ENCODE peak calls at places on chromosomes 2 and 18, in six cellular contexts. Q is small intestine, K is adrenal gland, M is right cardiac atrium, E is transverse colon, F is PC-9. A is an unnamed sample. For H3K4me1, the result is how much of the 10 kb centered on the place peaks cover.

GRCh38 chr2:52686935-52687334 is 1080.7 kb upstream of the CHAC2 start:
- DNase-seq in Q (no peak), K (no peak), M (no peak), E (no peak), F (no peak), A (no peak)

GRCh38 chr2:135796606-135797005 is 40.4 kb downstream of the LCT start:
- DNase-seq in Q (peak), K (no peak), M (no peak), E (no peak), F (no peak), A (no peak)

GRCh38 chr2:240820014-240820606 is at the start of gene KIF1A:
- DNase-seq in Q (no peak), K (no peak), M (no peak), E (no peak), F (no peak), A (no peak)

GRCh38 chr18:31241900-31242409 is 76.0 kb upstream of the DSG1 start:
- DNase-seq in Q (peak), K (no peak), M (no peak), E (peak), F (peak), A (no peak)

GRCh38 chr2:85506768-85507181 is 32.2 kb upstream of the MAT2A start:
- DNase-seq in Q (no peak), K (no peak), M (no peak), E (no peak), F (no peak), A (no peak)

GRCh38 chr2:233409286-233409991 is 55.1 kb downstream of the DGKD start:
- DNase-seq in Q (peak), K (no peak), M (peak), E (peak), F (no peak), A (no peak)

GRCh38 chr2:31255911-31256571 is 22.1 kb downstream of the EHD3 start:
- DNase-seq in Q (peak), K (no peak), M (no peak), E (no peak), F (no peak), A (no peak)

GRCh38 chr2:240871071-240871958 is 2.7 kb downstream of the AGXT start:
- DNase-seq in Q (no peak), K (no peak), M (no peak), E (no peak), F (no peak), A (peak)

GRCh38 chr2:36618381-36618780 is 20.4 kb upstream of the FEZ2 start:
- DNase-seq in Q (peak), K (no peak), M (no peak), E (no peak), F (peak), A (no peak)

GRCh38 chr2:119694994-119695521 is 16.1 kb downstream of the TMEM177 start:
- DNase-seq in Q (no peak), K (no peak), M (no peak), E (no peak), F (no peak), A (no peak)

GRCh38 chr18:46098616-46098933 is 479 bp upstream of the ATP5F1A start:
- DNase-seq in Q (no peak), K (no peak), M (no peak), E (no peak), F (no peak), A (no peak)

GRCh38 chr18:78737006-78737915 is 242.4 kb upstream of the SALL3 start:
- DNase-seq in Q (no peak), K (no peak), M (no peak), E (no peak), F (no peak), A (no peak)

DNA sequence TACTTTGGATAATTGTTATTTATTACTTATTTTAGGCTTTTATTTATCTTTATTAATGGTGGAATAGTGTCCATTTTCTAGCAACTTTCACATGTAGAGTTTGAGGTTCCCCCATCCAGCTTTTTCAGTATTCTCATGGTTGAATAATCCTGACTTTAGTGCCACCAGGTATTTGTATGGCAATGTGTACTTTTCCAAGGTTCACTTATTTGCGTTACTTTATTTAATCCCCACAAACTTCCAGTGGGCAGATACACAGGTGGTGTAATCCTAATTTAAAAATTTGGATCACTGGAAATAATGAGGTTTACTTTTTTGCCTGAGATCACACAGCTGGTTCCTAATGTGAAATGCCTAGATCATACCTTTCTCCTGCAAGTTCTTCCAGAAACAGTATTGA is 30.5 kb downstream of the NAB1 start:
- DNase-seq in Q (no peak), K (no peak), M (no peak), E (no peak), F (no peak), A (no peak)
- H3K4me1 ChIP-seq in Q (under half), K (under half), M (under half), E (under half), F (under half), A (under half)

GRCh38 chr2:47079515-47080412 is 75.3 kb downstream of the STPG4 start:
- DNase-seq in Q (peak), K (peak), M (no peak), E (peak), F (no peak), A (peak)
- H3K4me3 ChIP-seq in Q (no peak), K (no peak), M (no peak), E (no peak), F (no peak), A (no peak)

DNA sequence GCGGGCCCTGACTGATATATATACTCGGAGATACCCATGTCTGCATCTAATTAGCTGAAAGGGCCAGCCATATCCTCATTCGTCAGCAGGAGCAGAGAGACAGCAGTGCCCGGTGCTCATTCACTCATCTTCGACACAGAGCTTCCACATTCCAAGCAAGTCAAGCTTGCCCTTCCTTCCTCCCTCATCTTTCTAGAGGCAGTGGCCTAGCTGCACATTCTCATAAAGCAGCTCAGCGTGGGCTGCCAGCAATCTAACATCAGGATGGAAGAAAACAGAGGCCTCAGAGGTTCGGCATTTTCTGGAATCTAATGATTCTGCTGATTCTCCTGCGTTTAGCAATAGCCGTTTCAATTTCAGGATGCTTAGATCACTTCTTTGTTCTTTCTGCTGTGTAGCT is 68.8 kb downstream of the CLHC1 start:
- DNase-seq in Q (no peak), K (no peak), M (no peak), E (no peak), F (no peak), A (no peak)
- H3K4me1 ChIP-seq in Q (under half), K (under half), M (under half), E (under half), F (half or more), A (half or more)

GRCh38 chr2:152395132-152396024 is 60.4 kb downstream of the FMNL2 start:
- DNase-seq in Q (no peak), K (no peak), M (no peak), E (no peak), F (no peak), A (no peak)
- H3K4me3 ChIP-seq in Q (no peak), K (peak), M (peak), E (no peak), F (no peak), A (peak)

GRCh38 chr18:49648811-49649210 is 87.0 kb downstream of the LIPG start:
- DNase-seq in Q (no peak), K (no peak), M (no peak), E (no peak), F (no peak), A (no peak)

GRCh38 chr18:49648326-49648725 is 86.5 kb downstream of the LIPG start:
- DNase-seq in Q (no peak), K (no peak), M (peak), E (no peak), F (no peak), A (no peak)

GRCh38 chr18:49650426-49650891 is 88.6 kb downstream of the LIPG start:
- DNase-seq in Q (no peak), K (no peak), M (no peak), E (no peak), F (peak), A (no peak)

GRCh38 chr18:49652841-49653240 is 91.0 kb downstream of the LIPG start:
- DNase-seq in Q (no peak), K (no peak), M (no peak), E (no peak), F (no peak), A (no peak)

GRCh38 chr18:49651033-49651432 is 89.2 kb downstream of the LIPG start:
- DNase-seq in Q (peak), K (no peak), M (no peak), E (no peak), F (no peak), A (no peak)
- H3K4me1 ChIP-seq in Q (under half), K (under half), M (under half), E (under half), F (under half), A (under half)

GRCh38 chr2:47008381-47009280 is 93.0 kb upstream of the MCFD2 start:
- DNase-seq in Q (no peak), K (peak), M (peak), E (no peak), F (no peak), A (no peak)
- H3K4me3 ChIP-seq in Q (no peak), K (no peak), M (no peak), E (no peak), F (no peak), A (no peak)

DNA sequence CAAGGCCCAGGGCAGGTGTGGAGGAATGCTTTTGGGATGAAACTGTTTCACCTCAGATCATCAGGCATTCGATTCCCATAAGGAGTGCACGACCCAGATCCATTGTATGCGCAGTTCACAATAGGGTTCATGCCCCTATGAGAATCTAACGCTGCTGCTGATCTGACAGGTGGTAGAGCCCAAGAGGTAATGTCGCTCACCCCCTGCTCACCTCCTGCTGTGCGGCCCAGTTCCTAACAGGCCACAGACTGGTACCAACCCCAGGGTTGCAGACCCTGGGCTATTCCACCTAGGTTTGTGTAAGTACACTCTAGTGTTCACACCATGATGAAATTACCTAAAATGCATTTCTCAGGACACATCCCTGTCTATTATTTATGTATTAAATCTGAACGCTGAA is 72.5 kb downstream of the COPS8 start:
- DNase-seq in Q (no peak), K (no peak), M (no peak), E (no peak), F (no peak), A (no peak)
- H3K4me1 ChIP-seq in Q (under half), K (under half), M (under half), E (under half), F (under half), A (under half)

GRCh38 chr2:145006957-145007672 is 487.2 kb upstream of the ZEB2 start:
- DNase-seq in Q (no peak), K (no peak), M (peak), E (no peak), F (no peak), A (no peak)
- H3K4me3 ChIP-seq in Q (no peak), K (no peak), M (no peak), E (no peak), F (no peak), A (no peak)

GRCh38 chr2:201775326-201775725 is 5.4 kb downstream of the ALS2 start:
- DNase-seq in Q (peak), K (no peak), M (no peak), E (no peak), F (no peak), A (no peak)
- H3K4me1 ChIP-seq in Q (under half), K (under half), M (under half), E (under half), F (under half), A (under half)

GRCh38 chr2:68388772-68389171 is 23.7 kb downstream of the PLEK start:
- DNase-seq in Q (no peak), K (no peak), M (no peak), E (no peak), F (no peak), A (no peak)
- H3K4me3 ChIP-seq in Q (no peak), K (no peak), M (no peak), E (no peak), F (no peak), A (no peak)